ENCODE peak calls at places on chromosome 6, in five cellular contexts. I, X, B, U and C are unnamed samples.

GRCh38 chr6:132115714-132116366 is 164.7 kb upstream of the CCN2 start:
- DNase-seq in U (peak), B (no peak), X (no peak), I (no peak), C (no peak)

GRCh38 chr6:140203611-140204553 is 829.4 kb upstream of the CITED2 start:
- DNase-seq in U (peak), B (no peak), I (no peak), X (no peak), C (peak)

GRCh38 chr6:135014353-135014832 is 40.2 kb downstream of the HBS1L start:
- DNase-seq in U (no peak), X (peak), B (no peak), I (peak), C (no peak)

GRCh38 chr6:25963426-25964123 is 973 bp downstream of the TRIM38 start:
- DNase-seq in I (no peak), B (no peak), X (no peak), U (peak), C (no peak)

GRCh38 chr6:153172815-153173214 is 41.7 kb upstream of the RGS17 start:
- DNase-seq in I (no peak), U (no peak), B (no peak), X (no peak), C (peak)

GRCh38 chr6:85403331-85404015 is 46.4 kb upstream of the NT5E start:
- DNase-seq in I (no peak), U (peak), B (peak), X (no peak), C (no peak)

GRCh38 chr6:69791065-69791471 is 5.7 kb downstream of the LMBRD1 start:
- DNase-seq in X (no peak), U (no peak), I (no peak), B (peak), C (no peak)

GRCh38 chr6:98039876-98040605 is 757.0 kb upstream of the MMS22L start:
- DNase-seq in U (no peak), I (no peak), B (no peak), X (no peak), C (no peak)

GRCh38 chr6:161836643-161837448 is 563.0 kb upstream of the AGPAT4 start:
- DNase-seq in U (no peak), B (peak), I (no peak), X (no peak), C (peak)

GRCh38 chr6:71238351-71238750 is 50.3 kb upstream of the OGFRL1 start:
- DNase-seq in I (no peak), B (peak), U (no peak), X (no peak), C (no peak)

GRCh38 chr6:41159415-41160082 is 3.4 kb downstream of the TREM2 start:
- DNase-seq in U (no peak), X (no peak), B (no peak), I (no peak), C (peak)

GRCh38 chr6:131694832-131695426 is 6.3 kb downstream of the OR2A4 start:
- DNase-seq in I (peak), U (peak), X (peak), B (no peak), C (peak)

GRCh38 chr6:157133856-157134255 is 189.5 kb downstream of the TMEM242 start:
- DNase-seq in B (no peak), X (no peak), I (no peak), U (no peak), C (no peak)

GRCh38 chr6:148329568-148330299 is 12.9 kb upstream of the SASH1 start:
- DNase-seq in B (peak), X (no peak), U (no peak), I (no peak), C (no peak)

GRCh38 chr6:151765444-151765886 is 42.0 kb upstream of the ESR1 start:
- DNase-seq in X (peak), I (peak), B (peak), U (peak), C (peak)

GRCh38 chr6:56647172-56647762 is 4.6 kb upstream of the DST start:
- DNase-seq in U (no peak), X (no peak), I (no peak), B (no peak), C (no peak)

GRCh38 chr6:148761532-148761951 is 14.7 kb downstream of the UST start:
- DNase-seq in X (no peak), I (peak), U (no peak), B (no peak), C (no peak)

GRCh38 chr6:63525186-63525878 is 46.9 kb upstream of the LOC128125822 start:
- DNase-seq in U (no peak), B (no peak), I (no peak), X (no peak), C (no peak)

GRCh38 chr6:47701374-47701773 is 3.0 kb downstream of the ADGRF4 start:
- DNase-seq in U (no peak), I (no peak), X (peak), B (peak), C (peak)

GRCh38 chr6:105648276-105648675 is 245.4 kb upstream of the PREP start:
- DNase-seq in U (no peak), I (peak), B (no peak), X (no peak), C (peak)

GRCh38 chr6:160357088-160357487 is 8.9 kb downstream of the SLC22A3 start:
- DNase-seq in U (no peak), X (no peak), I (no peak), B (no peak), C (no peak)

GRCh38 chr6:166754218-166755030 is 127.4 kb upstream of the RPS6KA2 start:
- DNase-seq in U (no peak), B (no peak), X (no peak), I (no peak), C (no peak)

GRCh38 chr6:43246301-43247114 is 3.2 kb downstream of the TTBK1 start:
- DNase-seq in U (no peak), X (peak), B (peak), I (peak), C (peak)